ENCODE peak calls at places on chromosomes 7 and 10, in four cellular contexts. H is uterus, G is Panc1, N is heart left ventricle. I is an unnamed sample.

GRCh38 chr7:126656165-126656564 is 596.6 kb downstream of the GRM8 start:
- DNase-seq in G (no peak), H (no peak), N (no peak), I (no peak)

GRCh38 chr7:23335621-23336020 is 36.5 kb downstream of the MALSU1 start:
- DNase-seq in G (no peak), H (no peak), N (no peak), I (no peak)

GRCh38 chr10:59896186-59896585 is 10.2 kb downstream of the CCDC6 start:
- DNase-seq in G (no peak), N (peak), H (no peak), I (no peak)

GRCh38 chr7:80520199-80520598 is 8.3 kb upstream of the GNAT3 start:
- DNase-seq in G (no peak), N (no peak), H (no peak), I (no peak)

GRCh38 chr7:98913612-98914011 is 35.3 kb downstream of the TRRAP start:
- DNase-seq in N (no peak), G (no peak), H (no peak), I (no peak)

GRCh38 chr10:112000466-112000865 is 183.1 kb downstream of the GPAM start:
- DNase-seq in N (no peak), G (no peak), H (peak), I (no peak)

GRCh38 chr10:103693070-103693811 is 162.1 kb downstream of the SH3PXD2A start:
- DNase-seq in N (peak), H (no peak), G (no peak), I (peak)

GRCh38 chr7:67407351-67407750 is 410.7 kb downstream of the TYW1 start:
- DNase-seq in H (no peak), G (no peak), N (no peak), I (no peak)

GRCh38 chr10:47026301-47027107 is 115.3 kb downstream of the PTPN20 start:
- DNase-seq in N (peak), H (no peak), G (no peak), I (no peak)

GRCh38 chr7:24442170-24442777 is 131.0 kb upstream of the PALS2 start:
- DNase-seq in H (no peak), G (no peak), N (no peak), I (peak)

GRCh38 chr7:111067251-111067650 is 23.7 kb upstream of the LRRN3 start:
- DNase-seq in H (no peak), N (no peak), G (no peak), I (no peak)

GRCh38 chr10:59678884-59679301 is 30.8 kb downstream of the SLC16A9 start:
- DNase-seq in N (no peak), G (no peak), H (no peak), I (peak)

GRCh38 chr7:118079369-118079768 is 104.6 kb upstream of the LSM8 start:
- DNase-seq in G (no peak), N (no peak), H (no peak), I (no peak)

GRCh38 chr7:97200043-97200442 is 82.5 kb downstream of the SDHAF3 start:
- DNase-seq in H (no peak), G (no peak), N (no peak), I (no peak)

GRCh38 chr7:26291699-26292538 is at the start of gene SNX10:
- DNase-seq in G (no peak), N (peak), H (peak), I (peak)

GRCh38 chr7:30082686-30083085 is 52.1 kb upstream of the MTURN start:
- DNase-seq in H (no peak), G (no peak), N (no peak), I (no peak)

GRCh38 chr7:34718867-34719266 is 60.8 kb downstream of the NPSR1 start:
- DNase-seq in G (no peak), N (no peak), H (no peak), I (peak)

GRCh38 chr10:86321568-86321967 is 45.0 kb downstream of the GRID1 start:
- DNase-seq in H (no peak), N (peak), G (no peak), I (no peak)

GRCh38 chr10:127145173-127145572 is 51.2 kb downstream of the INSYN2A start:
- DNase-seq in G (no peak), N (no peak), H (no peak), I (no peak)

GRCh38 chr7:111711426-111712065 is 149.3 kb upstream of the IMMP2L start:
- DNase-seq in G (no peak), H (no peak), N (no peak), I (no peak)

GRCh38 chr7:142808802-142809583 is 38.2 kb downstream of the PRSS2 start:
- DNase-seq in H (no peak), N (no peak), G (no peak), I (peak)

GRCh38 chr7:69147631-69148030 is 450.6 kb upstream of the AUTS2 start:
- DNase-seq in H (peak), N (no peak), G (no peak), I (no peak)

GRCh38 chr7:79495544-79496272 is 42.2 kb upstream of the MAGI2 start:
- DNase-seq in H (no peak), G (no peak), N (no peak), I (no peak)

GRCh38 chr7:2029936-2030335 is 202.8 kb downstream of the MAD1L1 start:
- DNase-seq in H (no peak), G (no peak), N (no peak), I (no peak)

GRCh38 chr10:15864419-15864818 is 4.1 kb upstream of the MINDY3 start:
- DNase-seq in G (no peak), N (no peak), H (no peak), I (no peak)

GRCh38 chr7:122626785-122627184 is 72.1 kb downstream of the RNF133 start:
- DNase-seq in G (no peak), H (no peak), N (no peak), I (no peak)

GRCh38 chr10:77925795-77926565 is 575 bp downstream of the DLG5 start:
- DNase-seq in H (peak), G (no peak), N (peak), I (peak)

GRCh38 chr7:149477494-149478443 is 16.9 kb upstream of the ZNF777 start:
- DNase-seq in N (no peak), G (no peak), H (no peak), I (no peak)

GRCh38 chr7:26686448-26686981 is 177.9 kb downstream of the SKAP2 start:
- DNase-seq in G (peak), H (no peak), N (no peak), I (peak)

GRCh38 chr10:89838002-89838615 is 136.7 kb downstream of the KIF20B start:
- DNase-seq in H (no peak), N (no peak), G (no peak), I (no peak)

GRCh38 chr7:31058122-31058521 is 6.0 kb downstream of the ADCYAP1R1 start:
- DNase-seq in G (no peak), H (no peak), N (no peak), I (no peak)

GRCh38 chr7:75977741-75978140 is 16.7 kb downstream of the TMEM120A start:
- DNase-seq in H (peak), N (peak), G (no peak), I (no peak)

GRCh38 chr10:66925896-66926719 is at the start of gene LRRTM3:
- DNase-seq in H (peak), G (peak), N (peak), I (peak)
- TF ChIP-seq CTCF in H (peak), G (peak), N (peak), I (peak)

GRCh38 chr7:152512711-152513110 is 76.9 kb upstream of the KMT2C start:
- DNase-seq in H (no peak), G (no peak), N (no peak), I (peak)
- H3K27ac ChIP-seq in H (no peak), G (no peak), N (no peak), I (peak)

GRCh38 chr7:48637382-48637781 is 287.0 kb upstream of the CDC14C start:
- DNase-seq in G (peak), N (no peak), H (no peak), I (no peak)

GRCh38 chr7:48638041-48638440 is 286.3 kb upstream of the CDC14C start:
- DNase-seq in H (no peak), N (no peak), G (no peak), I (no peak)

GRCh38 chr7:48634116-48634632 is 290.2 kb upstream of the CDC14C start:
- DNase-seq in G (no peak), H (no peak), N (no peak), I (no peak)

GRCh38 chr7:48635796-48636195 is 288.6 kb upstream of the CDC14C start:
- DNase-seq in H (no peak), G (no peak), N (no peak), I (no peak)

DNA sequence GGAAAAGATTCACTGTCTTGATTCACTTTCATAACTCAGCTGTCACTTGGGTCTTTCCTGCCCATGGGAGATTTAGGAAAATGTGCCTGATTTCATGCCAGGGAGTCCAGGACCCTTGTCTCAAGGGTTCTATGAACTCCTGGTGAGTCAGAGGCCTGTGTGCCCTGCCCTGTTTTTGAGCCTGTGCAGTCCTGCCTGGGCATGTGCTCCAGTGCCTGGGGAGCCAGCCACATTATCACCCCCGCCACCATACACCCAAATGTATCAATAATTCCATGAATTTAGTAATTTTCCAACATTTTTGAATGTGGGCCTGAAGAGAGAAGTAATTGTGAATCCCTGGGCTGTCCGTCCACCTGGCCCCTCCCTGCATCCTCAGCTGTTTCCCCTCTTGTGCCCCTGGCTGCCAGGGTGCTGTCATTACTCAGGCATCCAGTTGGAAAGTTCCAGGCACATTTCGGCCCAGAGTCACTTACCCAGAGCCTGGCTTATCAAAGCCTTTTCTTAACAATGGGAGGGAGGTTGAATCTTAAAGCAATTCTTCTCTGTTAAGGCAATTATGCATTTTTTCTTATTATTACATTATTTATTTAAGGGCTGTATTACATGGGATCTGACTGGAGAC is 287.8 kb upstream of the CDC14C start:
- DNase-seq in G (no peak), N (peak), H (no peak), I (no peak)
- TF ChIP-seq CTCF in G (no peak), N (no peak), H (no peak), I (no peak)

DNA sequence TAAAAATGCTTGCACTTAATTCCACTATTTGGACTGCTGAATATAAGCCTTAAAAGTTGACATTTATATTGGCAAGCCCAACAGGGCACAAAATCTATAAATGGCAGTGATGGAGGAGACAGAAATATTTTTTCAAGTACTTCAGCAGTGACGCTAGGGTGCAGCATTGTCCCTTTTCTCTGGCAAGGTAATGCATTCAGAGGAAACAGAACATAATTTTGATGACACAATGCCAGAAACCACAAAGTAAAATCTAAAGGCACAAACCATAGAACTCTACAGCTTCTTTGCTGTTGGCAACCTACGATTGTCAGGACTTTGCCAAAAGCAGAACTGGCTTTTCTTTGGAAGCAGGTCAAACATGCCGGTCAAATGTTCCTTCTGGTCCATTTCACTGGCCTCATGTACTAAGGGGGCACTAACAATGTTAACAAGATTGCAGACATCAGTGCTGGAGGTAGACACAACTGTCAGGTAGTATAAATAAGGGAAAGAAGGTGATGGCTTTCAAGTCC is 30.9 kb upstream of the FAM133B start:
- DNase-seq in N (peak), G (peak), H (peak), I (peak)
- H3K27ac ChIP-seq in N (no peak), G (peak), H (no peak), I (peak)

I was measured in MM.1S.